ENCODE peak calls at places on chromosomes 7 and 10, in eight cellular contexts. I is NCI-H510A treated with DMSO at 0.1 percent for 48 hours, S is aorta, H is GM04503, T is ecto neural progenitor cell, C is AG09309, J is astrocyte of the spinal cord, P is ovary. E is an unnamed sample.
A peak's percentile ranks its signal among the peaks of the same experiment; 100 is the strongest.

GRCh38 chr7:128833939-128834310 is 3.7 kb downstream of the FLNC start:
- DNase-seq in I (no peak), S (no peak), H (no peak), T (no peak), C (no peak), J (no peak), P (no peak), E (no peak)

GRCh38 chr7:33702511-33703054 is 202.8 kb upstream of the BMPER start:
- DNase-seq in I (no peak), S (no peak), H (no peak), T (no peak), C (no peak), J (no peak), P (no peak), E (no peak)

GRCh38 chr10:133309111-133309719 is 501 bp downstream of the ZNF511 start:
- DNase-seq in I (peak; percentile 81), S (peak; percentile 99), H (no peak), T (peak; percentile 97), C (no peak), J (peak; percentile 92), P (peak; percentile 93), E (peak; percentile 97)

GRCh38 chr7:47045169-47045568 is 536.7 kb downstream of the TNS3 start:
- DNase-seq in I (no peak), S (no peak), H (no peak), T (no peak), C (no peak), J (no peak), P (no peak), E (peak; percentile 61)

GRCh38 chr10:58152698-58153263 is 114.9 kb downstream of the IPMK start:
- DNase-seq in I (peak; percentile 28), S (no peak), H (no peak), T (no peak), C (no peak), J (peak; percentile 68), P (peak; percentile 18), E (peak; percentile 73)

GRCh38 chr7:157710396-157710795 is 373.6 kb downstream of the DNAJB6 start:
- DNase-seq in I (no peak), S (peak; percentile 45), H (no peak), T (peak; percentile 29), C (no peak), J (no peak), P (no peak), E (peak; percentile 40)

GRCh38 chr10:124680675-124681074 is 63.5 kb downstream of the FAM53B start:
- DNase-seq in I (no peak), S (no peak), H (no peak), T (no peak), C (no peak), J (no peak), P (no peak), E (no peak)

GRCh38 chr7:128895320-128895719 is 15.2 kb downstream of the KCP start:
- DNase-seq in I (no peak), S (peak; percentile 22), H (no peak), T (no peak), C (no peak), J (no peak), P (no peak), E (peak; percentile 20)

GRCh38 chr7:135512135-135512887 is 2.4 kb upstream of the CNOT4 start:
- DNase-seq in I (peak; percentile 49), S (no peak), H (no peak), T (no peak), C (no peak), J (peak; percentile 58), P (no peak), E (no peak)

GRCh38 chr7:44538798-44539668 is 2.1 kb downstream of the NPC1L1 start:
- DNase-seq in I (no peak), S (no peak), H (no peak), T (peak; percentile 19), C (no peak), J (no peak), P (no peak), E (no peak)

GRCh38 chr7:134246761-134247160 is 70.0 kb downstream of the SLC35B4 start:
- DNase-seq in I (no peak), S (no peak), H (no peak), T (no peak), C (no peak), J (no peak), P (no peak), E (no peak)

GRCh38 chr7:12607134-12607533 is 36.6 kb downstream of the SCIN start:
- DNase-seq in I (peak; percentile 98), S (no peak), H (no peak), T (no peak), C (no peak), J (no peak), P (no peak), E (no peak)

GRCh38 chr7:31343516-31344305 is 3.2 kb upstream of the NEUROD6 start:
- DNase-seq in I (no peak), S (no peak), H (no peak), T (no peak), C (no peak), J (no peak), P (no peak), E (no peak)

GRCh38 chr10:88245974-88246511 is 337.1 kb downstream of the RNLS start:
- DNase-seq in I (no peak), S (no peak), H (no peak), T (no peak), C (peak; percentile 43), J (peak; percentile 75), P (no peak), E (no peak)

GRCh38 chr10:29714096-29714874 is 79.5 kb upstream of the SVIL start:
- DNase-seq in I (no peak), S (no peak), H (peak; percentile 68), T (no peak), C (peak; percentile 79), J (peak; percentile 86), P (peak; percentile 64), E (no peak)

GRCh38 chr10:45395554-45395953 is 21.5 kb downstream of the ALOX5 start:
- DNase-seq in I (no peak), S (no peak), H (no peak), T (no peak), C (no peak), J (no peak), P (no peak), E (no peak)

GRCh38 chr7:29449569-29450260 is 113.9 kb upstream of the PRR15 start:
- DNase-seq in I (no peak), S (no peak), H (no peak), T (no peak), C (no peak), J (no peak), P (no peak), E (no peak)

GRCh38 chr10:21617267-21617666 is 83.2 kb downstream of the MLLT10 start:
- DNase-seq in I (no peak), S (no peak), H (no peak), T (no peak), C (no peak), J (no peak), P (no peak), E (no peak)

GRCh38 chr7:117828831-117829230 is 44.4 kb downstream of the CTTNBP2 start:
- DNase-seq in I (no peak), S (no peak), H (no peak), T (no peak), C (no peak), J (no peak), P (no peak), E (no peak)

GRCh38 chr10:132193907-132194552 is 7.3 kb downstream of the DPYSL4 start:
- DNase-seq in I (no peak), S (peak; percentile 52), H (no peak), T (no peak), C (no peak), J (no peak), P (no peak), E (no peak)

GRCh38 chr7:155007947-155008346 is 5.0 kb upstream of the PAXIP1 start:
- DNase-seq in I (no peak), S (no peak), H (no peak), T (peak; percentile 55), C (no peak), J (no peak), P (no peak), E (peak; percentile 64)

GRCh38 chr7:51592822-51593221 is 276.2 kb upstream of the COBL start:
- DNase-seq in I (no peak), S (no peak), H (no peak), T (no peak), C (no peak), J (no peak), P (no peak), E (no peak)

GRCh38 chr10:6603142-6604125 is 23.4 kb upstream of the PRKCQ start:
- DNase-seq in I (no peak), S (no peak), H (no peak), T (no peak), C (no peak), J (no peak), P (no peak), E (no peak)

GRCh38 chr7:153886506-153887391 is 165.4 kb upstream of the DPP6 start:
- DNase-seq in I (no peak), S (peak; percentile 72), H (no peak), T (peak; percentile 79), C (no peak), J (peak; percentile 0), P (no peak), E (peak; percentile 69)

GRCh38 chr10:17128261-17128660 is 1.4 kb downstream of the CUBN start:
- DNase-seq in I (no peak), S (no peak), H (no peak), T (no peak), C (no peak), J (no peak), P (no peak), E (no peak)

GRCh38 chr7:76048668-76048988 is 722 bp downstream of the MDH2 start:
- DNase-seq in I (peak; percentile 3), S (no peak), H (no peak), T (no peak), C (no peak), J (no peak), P (no peak), E (no peak)

GRCh38 chr10:124632064-124632531 is 112.1 kb downstream of the FAM53B start:
- DNase-seq in I (peak; percentile 48), S (peak; percentile 87), H (no peak), T (no peak), C (no peak), J (peak; percentile 64), P (peak; percentile 68), E (no peak)

GRCh38 chr10:118277871-118278270 is 64.3 kb downstream of the FAM204A start:
- DNase-seq in I (no peak), S (no peak), H (no peak), T (no peak), C (no peak), J (no peak), P (no peak), E (no peak)

GRCh38 chr7:66308411-66308810 is 103.3 kb downstream of the TPST1 start:
- DNase-seq in I (no peak), S (no peak), H (no peak), T (no peak), C (no peak), J (no peak), P (no peak), E (no peak)

GRCh38 chr7:46969303-46970130 is 612.4 kb downstream of the TNS3 start:
- DNase-seq in I (no peak), S (no peak), H (peak; percentile 62), T (no peak), C (peak; percentile 74), J (peak; percentile 46), P (no peak), E (no peak)

GRCh38 chr10:113214331-113214730 is 264.3 kb downstream of the TCF7L2 start:
- DNase-seq in I (no peak), S (no peak), H (no peak), T (no peak), C (no peak), J (no peak), P (no peak), E (no peak)

GRCh38 chr10:76036410-76036940 is 605.1 kb downstream of the LRMDA start:
- DNase-seq in I (peak; percentile 59), S (peak; percentile 91), H (peak; percentile 3), T (peak; percentile 80), C (peak; percentile 14), J (peak; percentile 71), P (peak; percentile 86), E (peak; percentile 79)

GRCh38 chr10:25026463-25026862 is 10.1 kb downstream of the THNSL1 start:
- DNase-seq in I (no peak), S (no peak), H (no peak), T (no peak), C (no peak), J (peak; percentile 25), P (no peak), E (no peak)

E was measured in islet precursor cell.